ENCODE peak calls at places on chromosomes 4 and X, in seven cellular contexts. One of them, this sample, is unnamed.

GRCh38 chr4:17717301-17717700 is 64.1 kb downstream of the FAM184B start:
- DNase-seq in uterus: no peak
- DNase-seq in fibroblast of mammary gland: no peak
- DNase-seq in mammary epithelial cell: no peak
- DNase-seq in fibroblast of lung: no peak
- DNase-seq in spleen: no peak
- DNase-seq in OCI-LY7: no peak
- DNase-seq in this sample: no peak

GRCh38 chrX:103730746-103731508 is 20.2 kb downstream of the TMEM31 start:
- DNase-seq in mammary epithelial cell: peak
- DNase-seq in fibroblast of mammary gland: peak
- DNase-seq in spleen: no peak
- DNase-seq in OCI-LY7: no peak
- DNase-seq in fibroblast of lung: peak
- DNase-seq in uterus: no peak
- DNase-seq in this sample: no peak

GRCh38 chr4:23856630-23857029 is 33.2 kb downstream of the PPARGC1A start:
- DNase-seq in fibroblast of lung: no peak
- DNase-seq in OCI-LY7: no peak
- DNase-seq in fibroblast of mammary gland: no peak
- DNase-seq in uterus: no peak
- DNase-seq in mammary epithelial cell: no peak
- DNase-seq in spleen: no peak
- DNase-seq in this sample: peak

GRCh38 chr4:168812806-168813205 is 197.2 kb downstream of the CBR4 start:
- DNase-seq in spleen: no peak
- DNase-seq in OCI-LY7: no peak
- DNase-seq in mammary epithelial cell: no peak
- DNase-seq in fibroblast of mammary gland: no peak
- DNase-seq in uterus: no peak
- DNase-seq in fibroblast of lung: peak
- DNase-seq in this sample: no peak

GRCh38 chrX:119266364-119266995 is 30.4 kb downstream of the PGRMC1 start:
- DNase-seq in uterus: no peak
- DNase-seq in fibroblast of mammary gland: peak
- DNase-seq in OCI-LY7: peak
- DNase-seq in mammary epithelial cell: peak
- DNase-seq in spleen: no peak
- DNase-seq in fibroblast of lung: no peak
- DNase-seq in this sample: no peak

GRCh38 chr4:25800253-25800652 is 62.5 kb downstream of the SEL1L3 start:
- DNase-seq in fibroblast of lung: no peak
- DNase-seq in mammary epithelial cell: no peak
- DNase-seq in fibroblast of mammary gland: no peak
- DNase-seq in uterus: no peak
- DNase-seq in spleen: no peak
- DNase-seq in OCI-LY7: no peak
- DNase-seq in this sample: no peak

GRCh38 chrX:33970028-33970932 is 161.8 kb downstream of the FAM47A start:
- DNase-seq in fibroblast of lung: no peak
- DNase-seq in mammary epithelial cell: no peak
- DNase-seq in spleen: peak
- DNase-seq in fibroblast of mammary gland: no peak
- DNase-seq in uterus: no peak
- DNase-seq in OCI-LY7: no peak
- DNase-seq in this sample: no peak

GRCh38 chr4:185810746-185811508 is 1.1 kb downstream of the SORBS2 start:
- DNase-seq in OCI-LY7: peak
- DNase-seq in uterus: no peak
- DNase-seq in fibroblast of mammary gland: no peak
- DNase-seq in mammary epithelial cell: peak
- DNase-seq in fibroblast of lung: no peak
- DNase-seq in spleen: no peak
- DNase-seq in this sample: no peak

GRCh38 chrX:148609766-148610698 is 109.6 kb downstream of the AFF2 start:
- DNase-seq in OCI-LY7: peak
- DNase-seq in mammary epithelial cell: peak
- DNase-seq in fibroblast of lung: peak
- DNase-seq in spleen: no peak
- DNase-seq in uterus: no peak
- DNase-seq in fibroblast of mammary gland: no peak
- DNase-seq in this sample: no peak

GRCh38 chrX:119025900-119026299 is 46.9 kb upstream of the CT47C1 start:
- DNase-seq in fibroblast of mammary gland: no peak
- DNase-seq in uterus: no peak
- DNase-seq in spleen: no peak
- DNase-seq in OCI-LY7: no peak
- DNase-seq in fibroblast of lung: no peak
- DNase-seq in mammary epithelial cell: no peak
- DNase-seq in this sample: no peak

GRCh38 chr4:82744284-82744963 is 54.2 kb downstream of the SCD5 start:
- DNase-seq in spleen: no peak
- DNase-seq in uterus: no peak
- DNase-seq in fibroblast of lung: no peak
- DNase-seq in mammary epithelial cell: peak
- DNase-seq in fibroblast of mammary gland: no peak
- DNase-seq in OCI-LY7: no peak
- DNase-seq in this sample: peak

GRCh38 chr4:78602334-78602733 is 50.8 kb downstream of the ANXA3 start:
- DNase-seq in OCI-LY7: no peak
- DNase-seq in fibroblast of mammary gland: no peak
- DNase-seq in fibroblast of lung: peak
- DNase-seq in mammary epithelial cell: no peak
- DNase-seq in spleen: no peak
- DNase-seq in uterus: no peak
- DNase-seq in this sample: peak

GRCh38 chrX:24395775-24396174 is 35.3 kb downstream of the SUPT20HL1 start:
- DNase-seq in fibroblast of mammary gland: peak
- DNase-seq in fibroblast of lung: peak
- DNase-seq in uterus: peak
- DNase-seq in spleen: no peak
- DNase-seq in OCI-LY7: peak
- DNase-seq in mammary epithelial cell: peak
- DNase-seq in this sample: peak

GRCh38 chrX:47351706-47352105 is 18.7 kb upstream of the ZNF157 start:
- DNase-seq in fibroblast of lung: peak
- DNase-seq in OCI-LY7: no peak
- DNase-seq in fibroblast of mammary gland: peak
- DNase-seq in uterus: no peak
- DNase-seq in spleen: no peak
- DNase-seq in mammary epithelial cell: peak
- DNase-seq in this sample: no peak

GRCh38 chr4:122341906-122342305 is 36.9 kb upstream of the ADAD1 start:
- DNase-seq in OCI-LY7: no peak
- DNase-seq in uterus: no peak
- DNase-seq in spleen: no peak
- DNase-seq in fibroblast of mammary gland: peak
- DNase-seq in mammary epithelial cell: peak
- DNase-seq in fibroblast of lung: peak
- DNase-seq in this sample: no peak

GRCh38 chr4:150570862-150571261 is 11.1 kb upstream of the MAB21L2 start:
- DNase-seq in uterus: no peak
- DNase-seq in mammary epithelial cell: no peak
- DNase-seq in fibroblast of mammary gland: no peak
- DNase-seq in fibroblast of lung: no peak
- DNase-seq in spleen: no peak
- DNase-seq in OCI-LY7: no peak
- DNase-seq in this sample: no peak

GRCh38 chr4:92184566-92184965 is 119.2 kb upstream of the GRID2 start:
- DNase-seq in mammary epithelial cell: no peak
- DNase-seq in spleen: no peak
- DNase-seq in OCI-LY7: no peak
- DNase-seq in fibroblast of mammary gland: no peak
- DNase-seq in uterus: no peak
- DNase-seq in fibroblast of lung: peak
- DNase-seq in this sample: no peak

GRCh38 chrX:111254896-111255693 is 15.2 kb downstream of the CAPN6 start:
- DNase-seq in spleen: no peak
- DNase-seq in fibroblast of mammary gland: no peak
- DNase-seq in OCI-LY7: no peak
- DNase-seq in mammary epithelial cell: peak
- DNase-seq in fibroblast of lung: peak
- DNase-seq in uterus: no peak
- DNase-seq in this sample: no peak

GRCh38 chrX:150625107-150625506 is 56.7 kb downstream of the MTM1 start:
- DNase-seq in OCI-LY7: no peak
- DNase-seq in fibroblast of lung: no peak
- DNase-seq in uterus: no peak
- DNase-seq in fibroblast of mammary gland: no peak
- DNase-seq in spleen: no peak
- DNase-seq in mammary epithelial cell: no peak
- DNase-seq in this sample: no peak

GRCh38 chr4:129172181-129172580 is 76.2 kb downstream of the C4orf33 start:
- DNase-seq in mammary epithelial cell: no peak
- DNase-seq in fibroblast of mammary gland: no peak
- DNase-seq in fibroblast of lung: no peak
- DNase-seq in spleen: no peak
- DNase-seq in uterus: no peak
- DNase-seq in OCI-LY7: no peak
- DNase-seq in this sample: no peak

GRCh38 chrX:119690921-119691716 is 1.8 kb downstream of the SEPTIN6 start:
- DNase-seq in fibroblast of mammary gland: peak
- DNase-seq in mammary epithelial cell: peak
- DNase-seq in uterus: no peak
- DNase-seq in spleen: no peak
- DNase-seq in fibroblast of lung: peak
- DNase-seq in OCI-LY7: no peak
- DNase-seq in this sample: no peak

GRCh38 chr4:70709551-70710080 is 12.1 kb upstream of the RUFY3 start:
- DNase-seq in spleen: no peak
- DNase-seq in mammary epithelial cell: no peak
- DNase-seq in OCI-LY7: no peak
- DNase-seq in fibroblast of lung: peak
- DNase-seq in fibroblast of mammary gland: no peak
- DNase-seq in uterus: no peak
- DNase-seq in this sample: peak

GRCh38 chr4:107831140-107831539 is 6.4 kb downstream of the SGMS2 start:
- DNase-seq in fibroblast of mammary gland: no peak
- DNase-seq in uterus: no peak
- DNase-seq in spleen: no peak
- DNase-seq in fibroblast of lung: no peak
- DNase-seq in OCI-LY7: no peak
- DNase-seq in mammary epithelial cell: no peak
- DNase-seq in this sample: no peak

GRCh38 chrX:44971674-44972073 is 98.7 kb downstream of the KDM6A start:
- DNase-seq in spleen: no peak
- DNase-seq in mammary epithelial cell: no peak
- DNase-seq in fibroblast of lung: no peak
- DNase-seq in OCI-LY7: no peak
- DNase-seq in fibroblast of mammary gland: no peak
- DNase-seq in uterus: no peak
- DNase-seq in this sample: no peak

GRCh38 chr4:85854543-85854942 is 379.6 kb downstream of the ARHGAP24 start:
- DNase-seq in uterus: no peak
- DNase-seq in mammary epithelial cell: no peak
- DNase-seq in OCI-LY7: no peak
- DNase-seq in spleen: no peak
- DNase-seq in fibroblast of mammary gland: peak
- DNase-seq in fibroblast of lung: no peak
- DNase-seq in this sample: no peak

GRCh38 chr4:123346330-123346940 is 50.2 kb upstream of the SPRY1 start:
- DNase-seq in mammary epithelial cell: no peak
- DNase-seq in spleen: no peak
- DNase-seq in fibroblast of mammary gland: no peak
- DNase-seq in fibroblast of lung: no peak
- DNase-seq in uterus: no peak
- DNase-seq in OCI-LY7: no peak
- DNase-seq in this sample: no peak

GRCh38 chr4:123349401-123350190 is 47.0 kb upstream of the SPRY1 start:
- DNase-seq in uterus: no peak
- DNase-seq in spleen: no peak
- DNase-seq in mammary epithelial cell: no peak
- DNase-seq in OCI-LY7: no peak
- DNase-seq in fibroblast of lung: peak
- DNase-seq in fibroblast of mammary gland: no peak
- DNase-seq in this sample: no peak

GRCh38 chr4:123345132-123345923 is 51.3 kb upstream of the SPRY1 start:
- DNase-seq in mammary epithelial cell: no peak
- DNase-seq in fibroblast of mammary gland: no peak
- DNase-seq in fibroblast of lung: no peak
- DNase-seq in spleen: no peak
- DNase-seq in uterus: no peak
- DNase-seq in OCI-LY7: no peak
- DNase-seq in this sample: no peak

GRCh38 chr4:123345924-123346300 is 50.7 kb upstream of the SPRY1 start:
- DNase-seq in uterus: no peak
- DNase-seq in fibroblast of mammary gland: no peak
- DNase-seq in fibroblast of lung: no peak
- DNase-seq in OCI-LY7: no peak
- DNase-seq in mammary epithelial cell: no peak
- DNase-seq in spleen: no peak
- DNase-seq in this sample: no peak

GRCh38 chr4:123346944-123347343 is 49.7 kb upstream of the SPRY1 start:
- DNase-seq in mammary epithelial cell: no peak
- DNase-seq in fibroblast of lung: no peak
- DNase-seq in fibroblast of mammary gland: no peak
- DNase-seq in spleen: no peak
- DNase-seq in OCI-LY7: no peak
- DNase-seq in uterus: no peak
- DNase-seq in this sample: no peak
- H3K4me3 ChIP-seq in mammary epithelial cell: no peak
- H3K4me3 ChIP-seq in fibroblast of lung: no peak
- H3K4me3 ChIP-seq in fibroblast of mammary gland: no peak
- H3K4me3 ChIP-seq in spleen: no peak
- H3K4me3 ChIP-seq in OCI-LY7: no peak
- H3K4me3 ChIP-seq in uterus: no peak
- H3K4me3 ChIP-seq in this sample: no peak

GRCh38 chrX:71911023-71911730 is 532 bp downstream of the NHSL2 start:
- DNase-seq in spleen: no peak
- DNase-seq in mammary epithelial cell: no peak
- DNase-seq in OCI-LY7: no peak
- DNase-seq in fibroblast of mammary gland: no peak
- DNase-seq in fibroblast of lung: peak
- DNase-seq in uterus: peak
- DNase-seq in this sample: no peak
- TF ChIP-seq CTCF in spleen: no peak
- TF ChIP-seq CTCF in mammary epithelial cell: no peak
- TF ChIP-seq CTCF in OCI-LY7: no peak
- TF ChIP-seq CTCF in fibroblast of mammary gland: no peak
- TF ChIP-seq CTCF in fibroblast of lung: no peak
- TF ChIP-seq CTCF in uterus: no peak
- TF ChIP-seq CTCF in this sample: peak

DNA sequence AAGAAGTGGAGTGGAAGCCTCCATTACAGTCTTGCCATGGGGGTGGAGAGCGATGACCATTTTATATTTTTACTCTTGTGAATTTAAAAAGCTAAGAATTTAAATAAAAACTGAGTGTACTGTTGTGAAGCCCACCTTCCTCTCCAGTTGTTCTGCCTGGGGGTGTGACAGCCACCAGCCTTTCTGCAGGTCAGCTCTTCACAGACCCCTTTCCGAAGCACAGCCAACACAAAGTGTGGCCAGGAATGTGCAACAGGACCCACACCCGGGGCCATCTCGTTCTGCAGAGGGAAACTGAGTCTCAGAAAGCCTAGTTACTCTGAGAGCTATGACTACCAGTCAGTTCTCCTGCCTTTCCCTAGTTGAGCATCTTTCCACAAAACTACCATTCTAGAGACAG is 1.4 kb downstream of the GRPEL1 start:
- DNase-seq in fibroblast of lung: no peak
- DNase-seq in spleen: no peak
- DNase-seq in uterus: peak
- DNase-seq in fibroblast of mammary gland: no peak
- DNase-seq in OCI-LY7: no peak
- DNase-seq in mammary epithelial cell: no peak
- DNase-seq in this sample: no peak
- H3K4me3 ChIP-seq in fibroblast of lung: no peak
- H3K4me3 ChIP-seq in spleen: peak
- H3K4me3 ChIP-seq in uterus: no peak
- H3K4me3 ChIP-seq in fibroblast of mammary gland: peak
- H3K4me3 ChIP-seq in OCI-LY7: peak
- H3K4me3 ChIP-seq in mammary epithelial cell: peak
- H3K4me3 ChIP-seq in this sample: peak

GRCh38 chr4:33482773-33483172 is 2761.5 kb downstream of the ARAP2 start:
- DNase-seq in fibroblast of mammary gland: no peak
- DNase-seq in mammary epithelial cell: no peak
- DNase-seq in uterus: no peak
- DNase-seq in OCI-LY7: no peak
- DNase-seq in spleen: no peak
- DNase-seq in fibroblast of lung: no peak
- DNase-seq in this sample: peak
- TF ChIP-seq CTCF in fibroblast of mammary gland: no peak
- TF ChIP-seq CTCF in mammary epithelial cell: no peak
- TF ChIP-seq CTCF in uterus: no peak
- TF ChIP-seq CTCF in OCI-LY7: no peak
- TF ChIP-seq CTCF in spleen: no peak
- TF ChIP-seq CTCF in fibroblast of lung: no peak
- TF ChIP-seq CTCF in this sample: no peak

This sample was measured in LNCaP clone FGC.